ENCODE peak calls at places on chromosomes 6 and 20, in four cellular contexts. Z is SK-N-SH, I is GM23248, X is HCT116. W is an unnamed sample.

GRCh38 chr6:122289721-122290501 is 109.5 kb upstream of the HSF2 start:
- DNase-seq in Z (peak; percentile 3), I (peak; percentile 42), X (peak; percentile 13), W (peak; percentile 58)

GRCh38 chr20:36544134-36545018 is 3.1 kb downstream of the MYL9 start:
- DNase-seq in Z (no peak), I (peak; percentile 89), X (no peak), W (no peak)

GRCh38 chr20:33472868-33473267 is 17.0 kb upstream of the CBFA2T2 start:
- DNase-seq in Z (no peak), I (no peak), X (no peak), W (no peak)

GRCh38 chr20:31572042-31572700 is 32.9 kb upstream of the ID1 start:
- DNase-seq in Z (no peak), I (no peak), X (no peak), W (no peak)

GRCh38 chr6:43910638-43911353 is 140.8 kb downstream of the VEGFA start:
- DNase-seq in Z (no peak), I (peak; percentile 79), X (peak; percentile 73), W (no peak)

GRCh38 chr6:124669713-124670480 is 292.3 kb upstream of the RNF217 start:
- DNase-seq in Z (no peak), I (peak; percentile 2), X (no peak), W (no peak)

GRCh38 chr6:167930300-167930699 is 67.2 kb upstream of the KIF25 start:
- DNase-seq in Z (no peak), I (peak; percentile 24), X (no peak), W (no peak)

GRCh38 chr20:30168025-30168799 is 1089.3 kb upstream of the DEFB115 start:
- DNase-seq in Z (peak; percentile 76), I (peak; percentile 0), X (no peak), W (no peak)

GRCh38 chr6:6847591-6847990 is 259.1 kb downstream of the LY86 start:
- DNase-seq in Z (no peak), I (no peak), X (no peak), W (no peak)

GRCh38 chr6:42653851-42654250 is 68.5 kb downstream of the PRPH2 start:
- DNase-seq in Z (no peak), I (no peak), X (no peak), W (no peak)

GRCh38 chr6:18990313-18990978 is 603.3 kb downstream of the RNF144B start:
- DNase-seq in Z (peak; percentile 70), I (peak; percentile 44), X (peak; percentile 55), W (peak; percentile 93)

GRCh38 chr6:74137910-74138309 is 441.9 kb downstream of the CD109 start:
- DNase-seq in Z (no peak), I (peak; percentile 83), X (peak; percentile 61), W (no peak)

GRCh38 chr20:60192351-60192750 is 234.1 kb downstream of the CDH26 start:
- DNase-seq in Z (no peak), I (peak; percentile 55), X (no peak), W (no peak)

GRCh38 chr20:48908661-48909316 is 12.7 kb upstream of the ARFGEF2 start:
- DNase-seq in Z (no peak), I (no peak), X (no peak), W (no peak)

GRCh38 chr6:13733178-13733851 is 21.7 kb upstream of the RANBP9 start:
- DNase-seq in Z (no peak), I (peak; percentile 92), X (no peak), W (no peak)

GRCh38 chr6:151240036-151240685 is 394 bp downstream of the AKAP12 start:
- DNase-seq in Z (peak; percentile 84), I (peak; percentile 79), X (peak; percentile 59), W (peak; percentile 96)

GRCh38 chr6:77403424-77403823 is 59.9 kb downstream of the HTR1B start:
- DNase-seq in Z (no peak), I (peak; percentile 67), X (peak; percentile 3), W (no peak)

GRCh38 chr20:23151885-23152284 is 65.8 kb upstream of the CD93 start:
- DNase-seq in Z (no peak), I (peak; percentile 51), X (no peak), W (no peak)

GRCh38 chr6:159125977-159126376 is 43.2 kb upstream of the FNDC1 start:
- DNase-seq in Z (peak; percentile 30), I (peak; percentile 68), X (no peak), W (no peak)

GRCh38 chr6:24761193-24761835 is 13.4 kb upstream of the GMNN start:
- DNase-seq in Z (peak; percentile 30), I (no peak), X (no peak), W (peak; percentile 10)

GRCh38 chr6:131978522-131978921 is 27.4 kb upstream of the CCN2 start:
- DNase-seq in Z (no peak), I (no peak), X (no peak), W (no peak)

GRCh38 chr20:311603-312002 is 13.7 kb upstream of the SOX12 start:
- DNase-seq in Z (no peak), I (no peak), X (no peak), W (no peak)

GRCh38 chr20:14566505-14566904 is 229.1 kb upstream of the FLRT3 start:
- DNase-seq in Z (no peak), I (peak; percentile 83), X (no peak), W (no peak)

GRCh38 chr6:87504440-87504839 is 31.7 kb downstream of the SLC35A1 start:
- DNase-seq in Z (no peak), I (no peak), X (no peak), W (no peak)

DNA sequence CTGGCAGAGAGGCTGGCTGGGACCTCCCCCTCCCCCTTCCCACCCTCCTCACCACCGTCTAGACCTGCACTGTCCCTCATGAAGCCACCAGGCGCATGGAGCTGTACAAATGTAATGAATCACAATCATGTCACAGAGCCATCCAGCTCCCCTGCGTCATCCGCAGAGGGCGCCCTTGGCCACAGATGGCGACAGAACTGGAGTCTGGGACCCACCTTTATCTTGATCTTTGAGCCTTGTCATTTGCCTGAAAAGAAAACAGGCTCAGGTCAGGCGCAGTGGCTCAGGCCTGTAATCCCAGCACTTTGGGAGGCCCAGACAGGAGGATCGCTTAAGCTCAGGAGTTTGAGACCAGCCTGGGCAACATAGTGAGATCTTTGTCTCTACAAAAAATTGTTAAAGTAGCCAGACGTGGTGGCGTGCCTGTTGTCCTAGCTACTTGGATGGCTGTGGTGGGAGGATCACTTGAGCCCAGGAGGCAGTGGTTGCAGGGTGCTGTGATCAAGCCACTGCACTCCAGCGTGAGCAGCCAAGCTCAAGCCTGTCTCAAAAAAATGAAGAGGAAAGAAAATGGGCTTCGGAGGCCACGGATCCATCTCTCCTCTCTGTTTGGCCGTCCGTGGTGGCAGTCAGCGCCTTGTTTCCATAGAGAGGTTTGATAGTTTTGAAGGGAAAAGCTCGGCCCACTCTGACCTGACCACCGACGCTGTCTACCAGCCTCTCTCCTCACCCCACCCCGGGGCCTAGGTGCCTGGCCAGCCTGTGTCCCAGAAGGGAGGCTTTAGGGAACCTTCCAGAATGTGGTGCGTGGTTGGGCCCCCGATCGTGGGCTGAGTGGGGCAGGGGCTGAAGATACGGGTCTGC is 6.2 kb downstream of the COL9A3 start:
- DNase-seq in Z (peak; percentile 89), I (peak; percentile 34), X (peak; percentile 85), W (peak; percentile 68)
- TF ChIP-seq EZH2phosphoT487 in Z (no peak), I (no peak), X (no peak), W (no peak)

DNA sequence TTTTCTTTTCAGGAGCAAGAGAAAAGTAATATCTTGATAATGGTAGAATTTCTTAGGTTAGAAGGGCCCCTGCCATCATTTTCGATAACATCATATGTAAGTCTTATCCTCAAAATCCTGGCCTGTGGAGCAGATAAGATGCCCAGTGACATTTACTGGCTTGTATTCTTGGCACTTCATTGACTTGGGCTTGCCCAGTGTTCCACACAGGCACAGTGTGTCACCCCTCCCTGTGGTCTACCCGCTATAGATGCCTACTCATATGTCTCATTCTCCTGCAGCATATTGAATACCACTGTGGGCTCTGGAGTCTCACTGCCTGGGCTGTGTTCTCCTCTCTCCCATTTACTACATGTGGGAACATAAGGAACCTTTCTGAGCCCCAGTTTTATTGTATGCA is 105.0 kb downstream of the GRM1 start:
- DNase-seq in Z (no peak), I (no peak), X (no peak), W (no peak)
- H3K9ac ChIP-seq in Z (no peak overlapping the region), I (no peak overlapping the region), X (no peak overlapping the region), W (no peak overlapping the region)

GRCh38 chr6:5220436-5220835 is 40.3 kb downstream of the LYRM4 start:
- DNase-seq in Z (no peak), I (no peak), X (no peak), W (no peak)
- TF ChIP-seq EZH2phosphoT487 in Z (no peak), I (no peak), X (no peak), W (no peak)

DNA sequence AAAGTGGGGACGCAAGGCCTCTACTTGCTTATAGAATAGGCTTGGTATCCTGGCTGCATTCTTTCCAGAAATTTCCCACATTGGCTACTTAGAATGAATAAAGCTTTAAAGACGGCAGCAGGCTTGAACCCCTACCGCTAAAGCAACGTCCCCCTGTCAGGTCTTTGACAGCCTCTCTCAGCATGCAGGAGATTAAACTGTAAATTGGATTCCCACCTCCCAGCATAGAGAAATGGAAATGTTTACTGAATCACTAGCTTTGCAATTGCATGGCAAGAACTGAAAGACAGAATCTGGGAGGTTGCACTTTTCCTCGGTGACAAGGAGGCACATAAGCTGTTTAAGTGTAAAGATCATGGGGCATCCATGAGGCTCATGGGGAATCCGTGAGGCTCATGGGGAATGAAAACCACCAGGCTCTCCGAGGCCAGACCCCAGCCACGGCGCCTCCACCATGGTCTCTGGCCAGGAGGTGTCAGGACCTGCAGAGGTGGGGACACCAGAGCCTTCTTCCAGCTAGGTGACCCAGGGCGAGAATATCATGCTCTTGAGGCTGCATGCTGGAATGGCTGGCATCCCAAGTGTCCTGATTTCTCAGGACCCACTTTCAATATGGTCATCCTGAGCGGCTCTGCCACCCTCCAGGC is 10.3 kb downstream of the LEMD2 start:
- DNase-seq in Z (no peak), I (no peak), X (no peak), W (peak; percentile 31)
- H3K9ac ChIP-seq in Z (no peak overlapping the region), I (no peak overlapping the region), X (no peak overlapping the region), W (no peak overlapping the region)

GRCh38 chr20:50286609-50287008 is 96.0 kb downstream of the CEBPB start:
- DNase-seq in Z (peak; percentile 67), I (peak; percentile 87), X (no peak), W (no peak)
- TF ChIP-seq EZH2phosphoT487 in Z (no peak), I (no peak), X (no peak), W (no peak)

GRCh38 chr20:44336086-44336485 is 757 bp upstream of the R3HDML start:
- DNase-seq in Z (peak; percentile 55), I (no peak), X (no peak), W (peak; percentile 67)
- H3K9ac ChIP-seq in Z (no peak overlapping the region), I (no peak overlapping the region), X (no peak overlapping the region), W (no peak overlapping the region)

DNA sequence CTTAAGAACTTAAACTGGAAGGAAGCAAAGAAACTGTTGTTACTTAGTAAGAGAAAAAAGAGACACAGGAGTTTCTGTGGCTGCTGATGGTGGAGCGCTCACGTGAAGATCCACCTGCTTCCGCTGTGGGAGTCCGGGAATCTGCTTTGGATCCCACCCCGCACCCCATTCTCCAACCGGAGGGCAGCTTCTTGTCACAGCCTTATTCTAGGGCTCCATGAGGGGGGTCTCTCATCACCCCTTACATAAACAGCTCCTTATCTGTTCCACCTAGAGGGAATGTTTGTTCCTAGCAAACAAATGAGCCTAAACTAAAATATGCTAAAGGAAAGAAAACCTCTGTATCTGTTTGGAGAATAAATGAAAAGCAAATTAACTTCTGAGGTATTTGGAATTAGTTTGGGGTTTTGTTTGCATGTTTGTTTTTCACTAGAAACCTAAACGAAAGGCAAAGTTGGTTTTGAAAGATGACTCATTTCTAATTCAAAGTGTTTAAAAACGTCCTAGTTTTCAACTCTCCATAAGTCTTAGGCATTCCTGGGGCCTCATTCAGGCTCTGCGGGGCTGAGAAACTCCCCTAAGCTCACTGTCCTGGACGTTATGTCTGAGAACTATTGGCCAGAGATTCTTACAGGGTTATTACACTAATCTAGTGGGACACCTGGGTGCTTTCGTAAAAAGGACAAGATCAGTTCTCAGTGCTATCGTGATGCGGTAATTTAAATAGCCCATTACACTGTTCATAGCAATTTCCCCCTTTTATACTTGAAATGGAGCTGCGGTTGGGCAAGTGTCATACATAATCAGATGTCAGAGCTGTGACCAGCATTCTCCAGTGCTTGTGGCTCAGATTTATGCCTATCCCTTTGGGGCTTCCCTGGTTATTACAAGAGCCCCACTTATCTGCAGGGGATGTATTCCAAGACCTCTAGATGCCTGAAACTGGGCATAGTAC is 280.7 kb downstream of the QKI start:
- DNase-seq in Z (no peak), I (no peak), X (no peak), W (no peak)
- TF ChIP-seq EZH2phosphoT487 in Z (no peak), I (no peak), X (no peak), W (no peak)

W was measured in neural progenitor cell.